ENCODE peak calls at places on chromosomes 2 and 18, in six cellular contexts. P is coronary artery, B is GM12878, A is heart left ventricle, E is T-helper 9 cell, R is hypothalamus. Q is an unnamed sample.

GRCh38 chr2:159093496-159093895 is 125.1 kb downstream of the TANC1 start:
- DNase-seq in B (no peak), P (no peak), E (no peak), R (no peak), A (no peak), Q (no peak)

GRCh38 chr18:7924616-7925015 is 357.5 kb downstream of the PTPRM start:
- DNase-seq in A (no peak), B (no peak), E (no peak), P (no peak), R (no peak), Q (no peak)

GRCh38 chr2:10658041-10658913 is 31.5 kb downstream of the NOL10 start:
- DNase-seq in R (no peak), E (no peak), P (no peak), A (no peak), B (no peak), Q (no peak)

GRCh38 chr2:45415534-45416123 is 195.4 kb downstream of the SRBD1 start:
- DNase-seq in A (no peak), E (no peak), R (no peak), P (no peak), B (no peak), Q (no peak)

GRCh38 chr2:77013932-77014331 is 508.2 kb downstream of the LRRTM4 start:
- DNase-seq in E (no peak), P (no peak), R (no peak), B (no peak), A (no peak), Q (no peak)

GRCh38 chr2:200454839-200455801 is 54.7 kb downstream of the KCTD18 start:
- DNase-seq in P (no peak), B (peak), R (no peak), E (no peak), A (no peak), Q (no peak)

GRCh38 chr2:28250006-28250405 is 142.7 kb upstream of the FOSL2 start:
- DNase-seq in B (no peak), A (no peak), P (no peak), E (no peak), R (no peak), Q (no peak)

GRCh38 chr2:109242654-109243331 is 113.8 kb downstream of the SH3RF3 start:
- DNase-seq in R (no peak), E (no peak), A (no peak), B (no peak), P (peak), Q (no peak)

GRCh38 chr2:217650229-217650628 is 352.6 kb downstream of the TNS1 start:
- DNase-seq in A (no peak), B (no peak), E (no peak), R (no peak), P (no peak), Q (no peak)

GRCh38 chr2:61268249-61268648 is 106.3 kb downstream of the C2orf74 start:
- DNase-seq in R (no peak), B (no peak), P (no peak), A (no peak), E (no peak), Q (no peak)

GRCh38 chr18:47772374-47773248 is 157.8 kb downstream of the SMAD2 start:
- DNase-seq in E (peak), A (peak), R (no peak), P (no peak), B (no peak), Q (peak)

GRCh38 chr2:224309216-224309615 is 92.7 kb downstream of the FAM124B start:
- DNase-seq in E (no peak), B (no peak), A (no peak), P (no peak), R (no peak), Q (no peak)

GRCh38 chr2:126799306-126799705 is 99.4 kb upstream of the TEX51 start:
- DNase-seq in B (no peak), A (no peak), P (no peak), E (no peak), R (no peak), Q (no peak)

GRCh38 chr2:129731925-129732629 is 247.4 kb upstream of the RAB6C start:
- DNase-seq in P (peak), B (no peak), E (no peak), A (no peak), R (no peak), Q (no peak)

GRCh38 chr2:102520801-102521200 is 47.8 kb downstream of the SLC9A4 start:
- DNase-seq in E (no peak), P (no peak), A (no peak), B (no peak), R (no peak), Q (no peak)

GRCh38 chr2:145043399-145043834 is 523.5 kb upstream of the ZEB2 start:
- DNase-seq in A (no peak), E (no peak), R (no peak), P (no peak), B (no peak), Q (no peak)